ENCODE peak calls at places on chromosomes 2 and 18, in seven cellular contexts. One of them, this sample, is unnamed.

GRCh38 chr18:8455661-8456614 is 153.3 kb upstream of the RAB12 start:
- DNase-seq in stimulated activated CD4-positive, alpha-beta T cell treated with anti-CD3 and anti-CD28 coated beads, Interleukin-2, amount 100 ng/mL, for 24 hours: no peak
- DNase-seq in adrenal gland: no peak
- DNase-seq in left cardiac atrium: no peak
- DNase-seq in caudate nucleus: no peak
- DNase-seq in HEK293T: no peak
- DNase-seq in hepatic stellate cell: no peak
- DNase-seq in this sample: no peak

GRCh38 chr18:75201936-75202335 is 7.0 kb downstream of the PTGR3 start:
- DNase-seq in stimulated activated CD4-positive, alpha-beta T cell treated with anti-CD3 and anti-CD28 coated beads, Interleukin-2, amount 100 ng/mL, for 24 hours: no peak
- DNase-seq in adrenal gland: no peak
- DNase-seq in left cardiac atrium: no peak
- DNase-seq in caudate nucleus: no peak
- DNase-seq in HEK293T: no peak
- DNase-seq in hepatic stellate cell: no peak
- DNase-seq in this sample: no peak

GRCh38 chr2:142874293-142874814 is 3.1 kb upstream of the KYNU start:
- DNase-seq in stimulated activated CD4-positive, alpha-beta T cell treated with anti-CD3 and anti-CD28 coated beads, Interleukin-2, amount 100 ng/mL, for 24 hours: no peak
- DNase-seq in adrenal gland: peak
- DNase-seq in left cardiac atrium: peak
- DNase-seq in caudate nucleus: no peak
- DNase-seq in HEK293T: no peak
- DNase-seq in hepatic stellate cell: no peak
- DNase-seq in this sample: no peak

GRCh38 chr2:190512539-190513095 is 21.9 kb downstream of the NEMP2 start:
- DNase-seq in stimulated activated CD4-positive, alpha-beta T cell treated with anti-CD3 and anti-CD28 coated beads, Interleukin-2, amount 100 ng/mL, for 24 hours: no peak
- DNase-seq in adrenal gland: no peak
- DNase-seq in left cardiac atrium: no peak
- DNase-seq in caudate nucleus: no peak
- DNase-seq in HEK293T: no peak
- DNase-seq in hepatic stellate cell: no peak
- DNase-seq in this sample: no peak

GRCh38 chr2:128820427-128820826 is 501.8 kb upstream of the HS6ST1 start:
- DNase-seq in stimulated activated CD4-positive, alpha-beta T cell treated with anti-CD3 and anti-CD28 coated beads, Interleukin-2, amount 100 ng/mL, for 24 hours: no peak
- DNase-seq in adrenal gland: no peak
- DNase-seq in left cardiac atrium: no peak
- DNase-seq in caudate nucleus: no peak
- DNase-seq in HEK293T: no peak
- DNase-seq in hepatic stellate cell: no peak
- DNase-seq in this sample: no peak

GRCh38 chr2:170812716-170813585 is 3.7 kb upstream of the GAD1 start:
- DNase-seq in stimulated activated CD4-positive, alpha-beta T cell treated with anti-CD3 and anti-CD28 coated beads, Interleukin-2, amount 100 ng/mL, for 24 hours: no peak
- DNase-seq in adrenal gland: peak
- DNase-seq in left cardiac atrium: no peak
- DNase-seq in caudate nucleus: no peak
- DNase-seq in HEK293T: peak
- DNase-seq in hepatic stellate cell: peak
- DNase-seq in this sample: no peak

GRCh38 chr2:182229288-182229687 is 197.5 kb downstream of the PDE1A start:
- DNase-seq in stimulated activated CD4-positive, alpha-beta T cell treated with anti-CD3 and anti-CD28 coated beads, Interleukin-2, amount 100 ng/mL, for 24 hours: no peak
- DNase-seq in adrenal gland: no peak
- DNase-seq in left cardiac atrium: no peak
- DNase-seq in caudate nucleus: no peak
- DNase-seq in HEK293T: no peak
- DNase-seq in hepatic stellate cell: peak
- DNase-seq in this sample: no peak

GRCh38 chr18:75454022-75454795 is 26.7 kb upstream of the SMIM21 start:
- DNase-seq in stimulated activated CD4-positive, alpha-beta T cell treated with anti-CD3 and anti-CD28 coated beads, Interleukin-2, amount 100 ng/mL, for 24 hours: no peak
- DNase-seq in adrenal gland: no peak
- DNase-seq in left cardiac atrium: no peak
- DNase-seq in caudate nucleus: no peak
- DNase-seq in HEK293T: no peak
- DNase-seq in hepatic stellate cell: no peak
- DNase-seq in this sample: no peak

GRCh38 chr18:50113726-50114125 is 81.2 kb downstream of the MYO5B start:
- DNase-seq in stimulated activated CD4-positive, alpha-beta T cell treated with anti-CD3 and anti-CD28 coated beads, Interleukin-2, amount 100 ng/mL, for 24 hours: no peak
- DNase-seq in adrenal gland: no peak
- DNase-seq in left cardiac atrium: no peak
- DNase-seq in caudate nucleus: no peak
- DNase-seq in HEK293T: no peak
- DNase-seq in hepatic stellate cell: no peak
- DNase-seq in this sample: no peak

GRCh38 chr2:164314148-164314547 is 307.1 kb downstream of the GRB14 start:
- DNase-seq in stimulated activated CD4-positive, alpha-beta T cell treated with anti-CD3 and anti-CD28 coated beads, Interleukin-2, amount 100 ng/mL, for 24 hours: no peak
- DNase-seq in adrenal gland: peak
- DNase-seq in left cardiac atrium: no peak
- DNase-seq in caudate nucleus: no peak
- DNase-seq in HEK293T: peak
- DNase-seq in hepatic stellate cell: no peak
- DNase-seq in this sample: no peak

GRCh38 chr18:55407191-55407590 is 180.8 kb downstream of the TCF4 start:
- DNase-seq in stimulated activated CD4-positive, alpha-beta T cell treated with anti-CD3 and anti-CD28 coated beads, Interleukin-2, amount 100 ng/mL, for 24 hours: no peak
- DNase-seq in adrenal gland: no peak
- DNase-seq in left cardiac atrium: no peak
- DNase-seq in caudate nucleus: no peak
- DNase-seq in HEK293T: no peak
- DNase-seq in hepatic stellate cell: no peak
- DNase-seq in this sample: no peak

GRCh38 chr18:8785855-8786765 is 80.8 kb downstream of the MTCL1 start:
- DNase-seq in stimulated activated CD4-positive, alpha-beta T cell treated with anti-CD3 and anti-CD28 coated beads, Interleukin-2, amount 100 ng/mL, for 24 hours: no peak
- DNase-seq in adrenal gland: no peak
- DNase-seq in left cardiac atrium: no peak
- DNase-seq in caudate nucleus: no peak
- DNase-seq in HEK293T: no peak
- DNase-seq in hepatic stellate cell: no peak
- DNase-seq in this sample: no peak

GRCh38 chr18:23191952-23192662 is 56.8 kb downstream of the CABLES1 start:
- DNase-seq in stimulated activated CD4-positive, alpha-beta T cell treated with anti-CD3 and anti-CD28 coated beads, Interleukin-2, amount 100 ng/mL, for 24 hours: no peak
- DNase-seq in adrenal gland: peak
- DNase-seq in left cardiac atrium: peak
- DNase-seq in caudate nucleus: peak
- DNase-seq in HEK293T: no peak
- DNase-seq in hepatic stellate cell: peak
- DNase-seq in this sample: no peak

GRCh38 chr18:79643049-79643765 is 36.4 kb upstream of the CTDP1 start:
- DNase-seq in stimulated activated CD4-positive, alpha-beta T cell treated with anti-CD3 and anti-CD28 coated beads, Interleukin-2, amount 100 ng/mL, for 24 hours: no peak
- DNase-seq in adrenal gland: no peak
- DNase-seq in left cardiac atrium: no peak
- DNase-seq in caudate nucleus: no peak
- DNase-seq in HEK293T: no peak
- DNase-seq in hepatic stellate cell: no peak
- DNase-seq in this sample: no peak